ENCODE peak calls at places on chromosomes 13 and 19, in seven cellular contexts. W is amygdala; F is ELR; A is stimulated activated naive CD8-positive, alpha-beta T cell treated with anti-CD3 and anti-CD28 coated beads, Interleukin-15, Interleukin-2, amounts not matched to agents 100 U/mL and 50 U/mL, for 24 hours; H is posterior cingulate gyrus; D is GM10248; Y is NCI-H1436. V is an unnamed sample.

GRCh38 chr19:34350161-34350561 is 14.8 kb upstream of the GPI start:
- DNase-seq in W (no peak), F (no peak), A (peak; percentile 52), H (no peak), D (no peak), Y (no peak), V (no peak)

GRCh38 chr19:47456721-47457478 is 14.8 kb downstream of the SLC8A2 start:
- DNase-seq in W (no peak), F (no peak), A (no peak), H (no peak), D (no peak), Y (no peak), V (no peak)

GRCh38 chr13:38372818-38373217 is 23.2 kb downstream of the UFM1 start:
- DNase-seq in W (no peak), F (no peak), A (no peak), H (no peak), D (no peak), Y (no peak), V (no peak)

GRCh38 chr19:10120538-10121198 is 969 bp upstream of the EIF3G start:
- DNase-seq in W (no peak), F (peak; percentile 97), A (no peak), H (no peak), D (no peak), Y (no peak), V (no peak)

GRCh38 chr19:2422951-2423880 is 4.2 kb downstream of the TIMM13 start:
- DNase-seq in W (no peak), F (no peak), A (no peak), H (no peak), D (no peak), Y (no peak), V (no peak)

GRCh38 chr13:65912516-65912915 is 1317.6 kb downstream of the PCDH9 start:
- DNase-seq in W (no peak), F (no peak), A (no peak), H (no peak), D (no peak), Y (no peak), V (no peak)

GRCh38 chr13:112752711-112753541 is 63.1 kb downstream of the ATP11A start:
- DNase-seq in W (peak; percentile 29), F (no peak), A (peak; percentile 35), H (peak; percentile 63), D (no peak), Y (no peak), V (no peak)

GRCh38 chr13:20390526-20391175 is 135.0 kb downstream of the CRYL1 start:
- DNase-seq in W (no peak), F (no peak), A (no peak), H (no peak), D (no peak), Y (no peak), V (no peak)

GRCh38 chr13:22103628-22104027 is 432.8 kb downstream of the FGF9 start:
- DNase-seq in W (no peak), F (no peak), A (no peak), H (no peak), D (no peak), Y (no peak), V (no peak)

GRCh38 chr13:110813646-110814624 is 100.4 kb downstream of the ING1 start:
- DNase-seq in W (no peak), F (peak; percentile 20), A (no peak), H (no peak), D (no peak), Y (no peak), V (no peak)

GRCh38 chr19:46815833-46816627 is 27.6 kb upstream of the SLC1A5 start:
- DNase-seq in W (no peak), F (no peak), A (no peak), H (no peak), D (no peak), Y (no peak), V (no peak)

GRCh38 chr19:10782795-10783194 is 53.2 kb downstream of the TMED1 start:
- DNase-seq in W (no peak), F (no peak), A (no peak), H (no peak), D (no peak), Y (no peak), V (no peak)

GRCh38 chr19:35977446-35978222 is 17.4 kb upstream of the SDHAF1 start:
- DNase-seq in W (no peak), F (peak; percentile 21), A (peak; percentile 41), H (no peak), D (no peak), Y (peak; percentile 51), V (no peak)

GRCh38 chr19:16822648-16823047 is 6.5 kb upstream of the SIN3B start:
- DNase-seq in W (no peak), F (peak; percentile 25), A (no peak), H (no peak), D (no peak), Y (no peak), V (no peak)

GRCh38 chr13:103386341-103386740 is 320.1 kb upstream of the SLC10A2 start:
- DNase-seq in W (no peak), F (peak; percentile 3), A (no peak), H (no peak), D (no peak), Y (no peak), V (no peak)

GRCh38 chr19:13102666-13103584 is at the start of gene LYL1:
- DNase-seq in W (peak; percentile 49), F (peak; percentile 75), A (peak; percentile 65), H (no peak), D (peak; percentile 81), Y (no peak), V (peak; percentile 73)

GRCh38 chr13:106561551-106562170 is 6.3 kb downstream of the ARGLU1 start:
- DNase-seq in W (no peak), F (no peak), A (peak; percentile 52), H (no peak), D (peak; percentile 54), Y (no peak), V (no peak)

GRCh38 chr19:8208119-8208709 is 956 bp upstream of the CERS4 start:
- DNase-seq in W (peak; percentile 66), F (no peak), A (peak; percentile 7), H (peak; percentile 58), D (no peak), Y (no peak), V (peak; percentile 22)

GRCh38 chr13:113502686-113503085 is 12.2 kb upstream of the DCUN1D2 start:
- DNase-seq in W (no peak), F (no peak), A (no peak), H (no peak), D (no peak), Y (no peak), V (no peak)

GRCh38 chr13:46675016-46675415 is 121.9 kb downstream of the ESD start:
- DNase-seq in W (no peak), F (no peak), A (no peak), H (no peak), D (no peak), Y (peak; percentile 47), V (no peak)

GRCh38 chr13:23750383-23751121 is 138.6 kb downstream of the MIPEP start:
- DNase-seq in W (no peak), F (peak; percentile 94), A (no peak), H (no peak), D (no peak), Y (no peak), V (no peak)

GRCh38 chr19:16383584-16384161 is 59.0 kb downstream of the KLF2 start:
- DNase-seq in W (no peak), F (no peak), A (no peak), H (no peak), D (peak; percentile 36), Y (no peak), V (no peak)

GRCh38 chr13:65803706-65804392 is 1426.3 kb downstream of the PCDH9 start:
- DNase-seq in W (no peak), F (no peak), A (no peak), H (no peak), D (no peak), Y (no peak), V (no peak)

GRCh38 chr19:30076101-30076551 is 134.1 kb downstream of the URI1 start:
- DNase-seq in W (no peak), F (no peak), A (no peak), H (no peak), D (no peak), Y (no peak), V (no peak)

V was measured in C1 segment of cervical spinal cord.